ENCODE peak calls at places on chromosomes 1 and 21, in six cellular contexts. Z is 8988T; B is T-helper 1 cell; S is CD4-positive, alpha-beta T cell; N is NCI-H1092 treated with DMSO at 0.1 percent for 48 hours; I is GF-D8. L is an unnamed sample.

GRCh38 chr1:202848191-202848542 is 37.4 kb downstream of the PCAT6 start:
- DNase-seq in N (no peak), Z (no peak), I (no peak), S (no peak), B (peak), L (no peak)

GRCh38 chr1:194866153-194866552 is 1679.7 kb upstream of the B3GALT2 start:
- DNase-seq in S (no peak), Z (no peak), B (no peak), N (no peak), I (no peak), L (no peak)

GRCh38 chr1:11525151-11525505 is 46.2 kb downstream of the DISP3 start:
- DNase-seq in N (no peak), I (no peak), S (no peak), B (no peak), Z (no peak), L (no peak)

GRCh38 chr1:2452583-2453315 is 23.3 kb upstream of the PLCH2 start:
- DNase-seq in Z (no peak), S (no peak), B (no peak), N (no peak), I (no peak), L (no peak)

GRCh38 chr1:179803916-179804315 is 60.8 kb downstream of the FAM163A start:
- DNase-seq in S (no peak), N (no peak), B (no peak), Z (no peak), I (no peak), L (no peak)

GRCh38 chr1:147815503-147815902 is 55.1 kb upstream of the GJA5 start:
- DNase-seq in S (no peak), B (no peak), N (no peak), I (no peak), Z (no peak), L (no peak)

GRCh38 chr1:199691540-199691939 is 336.0 kb upstream of the NR5A2 start:
- DNase-seq in B (no peak), N (peak), I (no peak), S (no peak), Z (no peak), L (peak)

GRCh38 chr1:58398714-58399113 is 147.8 kb downstream of the OMA1 start:
- DNase-seq in S (no peak), N (no peak), I (peak), B (no peak), Z (no peak), L (no peak)

GRCh38 chr1:109113787-109114568 is at the start of gene ELAPOR1:
- DNase-seq in B (peak), I (no peak), S (peak), N (peak), Z (no peak), L (peak)

GRCh38 chr1:68293609-68294353 is 61.5 kb upstream of the WLS start:
- DNase-seq in Z (no peak), N (no peak), I (no peak), B (no peak), S (no peak), L (no peak)

GRCh38 chr1:37438971-37439671 is 35.3 kb upstream of the ZC3H12A start:
- DNase-seq in I (no peak), S (no peak), Z (no peak), N (no peak), B (no peak), L (no peak)

GRCh38 chr1:38941527-38942019 is at the start of gene RHBDL2:
- DNase-seq in S (no peak), N (no peak), I (no peak), Z (no peak), B (no peak), L (no peak)

GRCh38 chr1:247243738-247244137 is 12.1 kb upstream of the VN1R5 start:
- DNase-seq in S (no peak), I (no peak), B (no peak), N (no peak), Z (no peak), L (no peak)

GRCh38 chr1:208158640-208159541 is 85.3 kb downstream of the PLXNA2 start:
- DNase-seq in Z (no peak), N (no peak), S (no peak), I (no peak), B (no peak), L (no peak)

GRCh38 chr1:191886977-191887376 is 271.3 kb upstream of the RGS18 start:
- DNase-seq in Z (no peak), N (no peak), I (no peak), B (no peak), S (no peak), L (no peak)

GRCh38 chr1:48936436-48936835 is 159.7 kb upstream of the BEND5 start:
- DNase-seq in N (no peak), I (no peak), Z (no peak), B (no peak), S (no peak), L (no peak)

GRCh38 chr1:2046225-2046917 is 3.8 kb upstream of the PRKCZ start:
- DNase-seq in Z (peak), S (no peak), N (no peak), I (no peak), B (peak), L (peak)

GRCh38 chr1:80445021-80445420 is 1355.7 kb upstream of the ADGRL2 start:
- DNase-seq in Z (no peak), B (no peak), I (no peak), N (no peak), S (no peak), L (no peak)

GRCh38 chr21:34761758-34762330 is 93.0 kb downstream of the CLIC6 start:
- DNase-seq in B (no peak), Z (no peak), S (no peak), I (no peak), N (no peak), L (no peak)

GRCh38 chr1:166971252-166971651 is 4.1 kb downstream of the ILDR2 start:
- DNase-seq in S (no peak), Z (no peak), B (peak), N (no peak), I (no peak), L (no peak)

GRCh38 chr21:46437511-46437910 is 21.2 kb upstream of the DIP2A start:
- DNase-seq in Z (no peak), N (no peak), B (no peak), I (no peak), S (no peak), L (no peak)

GRCh38 chr1:245453556-245453955 is 298.8 kb downstream of the KIF26B start:
- DNase-seq in I (no peak), S (no peak), Z (no peak), B (no peak), N (no peak), L (no peak)

GRCh38 chr1:171421413-171422020 is 63.8 kb upstream of the PRRC2C start:
- DNase-seq in N (no peak), B (no peak), I (no peak), S (no peak), Z (no peak), L (no peak)

GRCh38 chr1:161738627-161739287 is 10.8 kb upstream of the DUSP12 start:
- DNase-seq in B (peak), N (peak), I (peak), Z (no peak), S (peak), L (no peak)

GRCh38 chr1:53634571-53634979 is 104.4 kb downstream of the GLIS1 start:
- DNase-seq in I (no peak), N (no peak), Z (no peak), S (no peak), B (no peak), L (no peak)